ENCODE peak calls at places on chromosomes 2 and 18, in nine cellular contexts. N is stimulated activated CD4-positive, alpha-beta T cell treated with anti-CD3 and anti-CD28 coated beads, Interleukin-12 subunit alpha, Interleukin-12 subunit beta, amount 100 ng/mL, for 48 hours; D is nephron progenitor cell; F is activated B cell treated with CpG ODN at 0.5 μM for 24 hours; Q is NCI-H2081; K is GM12891; O is Panc1; P is immature natural killer cell; T is fibroblast of mammary gland. W is an unnamed sample.

GRCh38 chr2:233130024-233130423 is 69.9 kb downstream of the INPP5D start:
- DNase-seq in N (no peak), D (no peak), F (no peak), Q (no peak), K (no peak), O (no peak), P (no peak), T (no peak), W (no peak)

GRCh38 chr18:46756559-46757201 is at the start of gene ST8SIA5:
- DNase-seq in N (no peak), D (peak), F (no peak), Q (peak), K (peak), O (no peak), P (no peak), T (no peak), W (no peak)

GRCh38 chr2:85769236-85769986 is 15.6 kb downstream of the ATOH8 start:
- DNase-seq in N (no peak), D (peak), F (no peak), Q (peak), K (peak), O (no peak), P (no peak), T (no peak), W (no peak)

GRCh38 chr18:79380816-79381806 is 14.6 kb upstream of the NFATC1 start:
- DNase-seq in N (peak), D (peak), F (peak), Q (peak), K (peak), O (no peak), P (peak), T (peak), W (peak)

GRCh38 chr18:76991021-76991688 is 141.4 kb downstream of the MBP start:
- DNase-seq in N (no peak), D (no peak), F (no peak), Q (no peak), K (no peak), O (no peak), P (no peak), T (no peak), W (no peak)

GRCh38 chr2:30486655-30487054 is 39.6 kb downstream of the LCLAT1 start:
- DNase-seq in N (no peak), D (no peak), F (no peak), Q (no peak), K (no peak), O (no peak), P (no peak), T (no peak), W (no peak)

GRCh38 chr2:128550801-128551416 is 232.2 kb upstream of the HS6ST1 start:
- DNase-seq in N (no peak), D (no peak), F (no peak), Q (no peak), K (no peak), O (no peak), P (no peak), T (no peak), W (no peak)

GRCh38 chr2:120625865-120626560 is 109.7 kb upstream of the GLI2 start:
- DNase-seq in N (no peak), D (no peak), F (no peak), Q (peak), K (no peak), O (no peak), P (no peak), T (no peak), W (no peak)

GRCh38 chr18:45761512-45762114 is 37.6 kb downstream of the SLC14A1 start:
- DNase-seq in N (no peak), D (no peak), F (no peak), Q (no peak), K (no peak), O (no peak), P (no peak), T (no peak), W (no peak)

GRCh38 chr2:109582928-109583895 is 30.6 kb downstream of the SEPTIN10 start:
- DNase-seq in N (no peak), D (no peak), F (no peak), Q (no peak), K (no peak), O (no peak), P (no peak), T (peak), W (peak)

GRCh38 chr2:202982779-202983491 is 31.7 kb upstream of the NBEAL1 start:
- DNase-seq in N (no peak), D (no peak), F (no peak), Q (no peak), K (no peak), O (no peak), P (no peak), T (no peak), W (no peak)

GRCh38 chr2:168692132-168692762 is 110.2 kb upstream of the NOSTRIN start:
- DNase-seq in N (no peak), D (no peak), F (no peak), Q (no peak), K (no peak), O (no peak), P (no peak), T (no peak), W (no peak)

GRCh38 chr2:21330786-21331391 is 207.1 kb downstream of the TDRD15 start:
- DNase-seq in N (no peak), D (no peak), F (no peak), Q (no peak), K (no peak), O (no peak), P (no peak), T (no peak), W (peak)

GRCh38 chr18:62781893-62782292 is 66.6 kb downstream of the PHLPP1 start:
- DNase-seq in N (no peak), D (no peak), F (no peak), Q (peak), K (no peak), O (no peak), P (no peak), T (peak), W (peak)

GRCh38 chr2:108377815-108378630 is at the start of gene SULT1C4:
- DNase-seq in N (no peak), D (peak), F (no peak), Q (no peak), K (no peak), O (no peak), P (no peak), T (no peak), W (peak)

GRCh38 chr2:237604960-237605359 is 14.4 kb upstream of the RAB17 start:
- DNase-seq in N (no peak), D (no peak), F (no peak), Q (no peak), K (no peak), O (no peak), P (no peak), T (peak), W (no peak)

GRCh38 chr2:105487142-105488069 is 88.6 kb upstream of the FHL2 start:
- DNase-seq in N (no peak), D (no peak), F (no peak), Q (no peak), K (no peak), O (no peak), P (no peak), T (peak), W (peak)

GRCh38 chr18:64659186-64659585 is 510.3 kb upstream of the LINC00305 start:
- DNase-seq in N (no peak), D (no peak), F (no peak), Q (peak), K (no peak), O (no peak), P (no peak), T (no peak), W (no peak)

GRCh38 chr2:40256649-40257048 is 195.2 kb downstream of the SLC8A1 start:
- DNase-seq in N (no peak), D (no peak), F (no peak), Q (peak), K (no peak), O (no peak), P (no peak), T (no peak), W (no peak)

GRCh38 chr2:219551863-219552381 is 8.1 kb downstream of the TMEM198 start:
- DNase-seq in N (no peak), D (no peak), F (no peak), Q (peak), K (no peak), O (no peak), P (no peak), T (no peak), W (no peak)

GRCh38 chr2:227849906-227850305 is 21.5 kb upstream of the DAW1 start:
- DNase-seq in N (no peak), D (no peak), F (no peak), Q (no peak), K (no peak), O (no peak), P (no peak), T (peak), W (peak)

GRCh38 chr18:8471373-8471772 is 137.9 kb upstream of the RAB12 start:
- DNase-seq in N (no peak), D (no peak), F (no peak), Q (no peak), K (no peak), O (no peak), P (no peak), T (peak), W (no peak)

GRCh38 chr2:108534577-108535379 is 508 bp downstream of the LIMS1 start:
- DNase-seq in N (peak), D (peak), F (no peak), Q (peak), K (no peak), O (no peak), P (no peak), T (no peak), W (peak)